ENCODE peak calls at places on chromosome 3, in seven cellular contexts. G is T-cell; Q is A549; J is CD4-positive, CD25-positive, alpha-beta regulatory T cell; M is T-helper 2 cell; U is amygdala; L is hepatocyte. X is an unnamed sample.

GRCh38 chr3:159137966-159138365 is 336.1 kb downstream of the MFSD1 start:
- DNase-seq in G (no peak), Q (no peak), J (no peak), M (no peak), U (no peak), L (no peak), X (no peak)

GRCh38 chr3:112651516-112651915 is 10.6 kb upstream of the CCDC80 start:
- DNase-seq in G (no peak), Q (no peak), J (no peak), M (no peak), U (no peak), L (no peak), X (no peak)

GRCh38 chr3:134809412-134810051 is 14.5 kb downstream of the EPHB1 start:
- DNase-seq in G (no peak), Q (no peak), J (no peak), M (no peak), U (no peak), L (peak), X (no peak)

GRCh38 chr3:94293793-94294195 is 230.9 kb downstream of the NSUN3 start:
- DNase-seq in G (no peak), Q (no peak), J (no peak), M (no peak), U (no peak), L (no peak), X (no peak)

GRCh38 chr3:58683001-58683845 is 16.6 kb upstream of the FAM3D start:
- DNase-seq in G (no peak), Q (no peak), J (no peak), M (no peak), U (no peak), L (no peak), X (no peak)

GRCh38 chr3:58639842-58640241 is 26.7 kb downstream of the FAM3D start:
- DNase-seq in G (no peak), Q (no peak), J (no peak), M (no peak), U (no peak), L (no peak), X (no peak)

GRCh38 chr3:140850210-140850955 is 91.3 kb upstream of the SLC25A36 start:
- DNase-seq in G (no peak), Q (no peak), J (no peak), M (no peak), U (no peak), L (no peak), X (no peak)

GRCh38 chr3:6821411-6821810 is 39.5 kb upstream of the GRM7 start:
- DNase-seq in G (no peak), Q (no peak), J (no peak), M (no peak), U (no peak), L (no peak), X (no peak)

GRCh38 chr3:169628567-169628966 is 34.9 kb downstream of the MECOM start:
- DNase-seq in G (no peak), Q (no peak), J (no peak), M (no peak), U (no peak), L (peak), X (no peak)

GRCh38 chr3:74643636-74644035 is 29.2 kb upstream of the CNTN3 start:
- DNase-seq in G (no peak), Q (no peak), J (no peak), M (no peak), U (no peak), L (peak), X (no peak)

GRCh38 chr3:33277193-33277882 is at the start of gene FBXL2:
- DNase-seq in G (no peak), Q (peak), J (no peak), M (no peak), U (peak), L (peak), X (no peak)

GRCh38 chr3:184742676-184743135 is 30.8 kb upstream of the MAGEF1 start:
- DNase-seq in G (no peak), Q (no peak), J (no peak), M (no peak), U (no peak), L (peak), X (no peak)

GRCh38 chr3:69444980-69445379 is 59.1 kb upstream of the FRMD4B start:
- DNase-seq in G (no peak), Q (no peak), J (no peak), M (no peak), U (no peak), L (no peak), X (no peak)

GRCh38 chr3:44887101-44887500 is 12.7 kb downstream of the TGM4 start:
- DNase-seq in G (no peak), Q (no peak), J (no peak), M (no peak), U (no peak), L (no peak), X (no peak)

GRCh38 chr3:51967384-51968174 is at the start of gene PCBP4:
- DNase-seq in G (peak), Q (no peak), J (peak), M (peak), U (no peak), L (peak), X (peak)